ENCODE peak calls at places on chromosomes 4 and X, in seven cellular contexts. One of them, this sample, is unnamed.

GRCh38 chr4:52641853-52642563 is 17.1 kb downstream of the USP46 start:
- DNase-seq in left ventricle myocardium inferior: no peak
- DNase-seq in IMR-90: peak; percentile 79
- DNase-seq in PC-9: peak; percentile 63
- DNase-seq in colonic mucosa: no peak
- DNase-seq in psoas muscle: no peak
- DNase-seq in stomach: no peak
- DNase-seq in this sample: no peak

GRCh38 chr4:37561196-37561802 is 124.9 kb downstream of the RELL1 start:
- DNase-seq in left ventricle myocardium inferior: no peak
- DNase-seq in IMR-90: no peak
- DNase-seq in PC-9: peak; percentile 69
- DNase-seq in colonic mucosa: no peak
- DNase-seq in psoas muscle: no peak
- DNase-seq in stomach: no peak
- DNase-seq in this sample: no peak

GRCh38 chr4:94507708-94508107 is 56.0 kb downstream of the PDLIM5 start:
- DNase-seq in left ventricle myocardium inferior: peak; percentile 37
- DNase-seq in IMR-90: peak; percentile 93
- DNase-seq in PC-9: peak; percentile 50
- DNase-seq in colonic mucosa: peak; percentile 29
- DNase-seq in psoas muscle: peak; percentile 36
- DNase-seq in stomach: no peak
- DNase-seq in this sample: no peak

GRCh38 chr4:142585411-142585810 is 260.7 kb downstream of the INPP4B start:
- DNase-seq in left ventricle myocardium inferior: no peak
- DNase-seq in IMR-90: peak; percentile 6
- DNase-seq in PC-9: no peak
- DNase-seq in colonic mucosa: no peak
- DNase-seq in psoas muscle: no peak
- DNase-seq in stomach: no peak
- DNase-seq in this sample: no peak

GRCh38 chrX:22314692-22315091 is 42.0 kb downstream of the CBLL2 start:
- DNase-seq in left ventricle myocardium inferior: no peak
- DNase-seq in IMR-90: peak; percentile 15
- DNase-seq in PC-9: no peak
- DNase-seq in colonic mucosa: no peak
- DNase-seq in psoas muscle: no peak
- DNase-seq in stomach: no peak
- DNase-seq in this sample: no peak

GRCh38 chrX:17192111-17192510 is 182.9 kb upstream of the NHS start:
- DNase-seq in left ventricle myocardium inferior: no peak
- DNase-seq in IMR-90: no peak
- DNase-seq in PC-9: peak; percentile 34
- DNase-seq in colonic mucosa: no peak
- DNase-seq in psoas muscle: no peak
- DNase-seq in stomach: no peak
- DNase-seq in this sample: no peak

GRCh38 chr4:14415146-14415545 is 587.1 kb upstream of the CPEB2 start:
- DNase-seq in left ventricle myocardium inferior: no peak
- DNase-seq in IMR-90: peak; percentile 31
- DNase-seq in PC-9: no peak
- DNase-seq in colonic mucosa: no peak
- DNase-seq in psoas muscle: no peak
- DNase-seq in stomach: no peak
- DNase-seq in this sample: no peak

GRCh38 chr4:10371869-10372471 is 85.3 kb downstream of the ZNF518B start:
- DNase-seq in left ventricle myocardium inferior: no peak
- DNase-seq in IMR-90: peak; percentile 2
- DNase-seq in PC-9: no peak
- DNase-seq in colonic mucosa: no peak
- DNase-seq in psoas muscle: no peak
- DNase-seq in stomach: no peak
- DNase-seq in this sample: no peak

GRCh38 chrX:120560405-120560841 is 339 bp downstream of the CUL4B start:
- DNase-seq in left ventricle myocardium inferior: peak; percentile 13
- DNase-seq in IMR-90: peak; percentile 39
- DNase-seq in PC-9: peak; percentile 44
- DNase-seq in colonic mucosa: peak; percentile 47
- DNase-seq in psoas muscle: no peak
- DNase-seq in stomach: peak; percentile 36
- DNase-seq in this sample: peak; percentile 49

GRCh38 chr4:7425171-7425570 is 9.6 kb downstream of the PSAPL1 start:
- DNase-seq in left ventricle myocardium inferior: peak; percentile 3
- DNase-seq in IMR-90: no peak
- DNase-seq in PC-9: no peak
- DNase-seq in colonic mucosa: no peak
- DNase-seq in psoas muscle: no peak
- DNase-seq in stomach: peak; percentile 22
- DNase-seq in this sample: no peak

GRCh38 chrX:130120746-130121504 is 10.6 kb upstream of the ELF4 start:
- DNase-seq in left ventricle myocardium inferior: peak; percentile 69
- DNase-seq in IMR-90: peak; percentile 71
- DNase-seq in PC-9: peak; percentile 71
- DNase-seq in colonic mucosa: peak; percentile 65
- DNase-seq in psoas muscle: peak; percentile 71
- DNase-seq in stomach: peak; percentile 72
- DNase-seq in this sample: peak; percentile 83

GRCh38 chr4:107304699-107305286 is 268.7 kb upstream of the DKK2 start:
- DNase-seq in left ventricle myocardium inferior: no peak
- DNase-seq in IMR-90: no peak
- DNase-seq in PC-9: no peak
- DNase-seq in colonic mucosa: no peak
- DNase-seq in psoas muscle: no peak
- DNase-seq in stomach: no peak
- DNase-seq in this sample: no peak

GRCh38 chrX:2692221-2693122 is 1.4 kb downstream of the CD99 start:
- DNase-seq in left ventricle myocardium inferior: peak; percentile 63
- DNase-seq in IMR-90: peak; percentile 58
- DNase-seq in PC-9: no peak
- DNase-seq in colonic mucosa: peak; percentile 58
- DNase-seq in psoas muscle: peak; percentile 38
- DNase-seq in stomach: peak; percentile 44
- DNase-seq in this sample: peak; percentile 66

GRCh38 chr4:149344436-149344835 is 471.2 kb downstream of the IQCM start:
- DNase-seq in left ventricle myocardium inferior: no peak
- DNase-seq in IMR-90: peak; percentile 34
- DNase-seq in PC-9: no peak
- DNase-seq in colonic mucosa: no peak
- DNase-seq in psoas muscle: no peak
- DNase-seq in stomach: no peak
- DNase-seq in this sample: no peak

GRCh38 chr4:188611143-188611542 is 471.9 kb downstream of the TRIML1 start:
- DNase-seq in left ventricle myocardium inferior: no peak
- DNase-seq in IMR-90: no peak
- DNase-seq in PC-9: no peak
- DNase-seq in colonic mucosa: no peak
- DNase-seq in psoas muscle: no peak
- DNase-seq in stomach: no peak
- DNase-seq in this sample: no peak

GRCh38 chr4:151553874-151554273 is 144.9 kb downstream of the FHIP1A start:
- DNase-seq in left ventricle myocardium inferior: no peak
- DNase-seq in IMR-90: no peak
- DNase-seq in PC-9: no peak
- DNase-seq in colonic mucosa: peak; percentile 88
- DNase-seq in psoas muscle: no peak
- DNase-seq in stomach: peak; percentile 37
- DNase-seq in this sample: peak; percentile 62

GRCh38 chrX:26254436-26254835 is 38.5 kb downstream of the MAGEB5 start:
- DNase-seq in left ventricle myocardium inferior: no peak
- DNase-seq in IMR-90: no peak
- DNase-seq in PC-9: no peak
- DNase-seq in colonic mucosa: no peak
- DNase-seq in psoas muscle: no peak
- DNase-seq in stomach: no peak
- DNase-seq in this sample: no peak

GRCh38 chrX:48508400-48509244 is at the start of gene PORCN:
- DNase-seq in left ventricle myocardium inferior: peak; percentile 86
- DNase-seq in IMR-90: peak; percentile 35
- DNase-seq in PC-9: peak; percentile 48
- DNase-seq in colonic mucosa: peak; percentile 84
- DNase-seq in psoas muscle: peak; percentile 84
- DNase-seq in stomach: peak; percentile 84
- DNase-seq in this sample: peak; percentile 89

GRCh38 chrX:87571965-87572364 is 54.4 kb downstream of the KLHL4 start:
- DNase-seq in left ventricle myocardium inferior: no peak
- DNase-seq in IMR-90: no peak
- DNase-seq in PC-9: no peak
- DNase-seq in colonic mucosa: no peak
- DNase-seq in psoas muscle: no peak
- DNase-seq in stomach: no peak
- DNase-seq in this sample: no peak

GRCh38 chrX:24561121-24561520 is 86.0 kb downstream of the PCYT1B start:
- DNase-seq in left ventricle myocardium inferior: no peak
- DNase-seq in IMR-90: peak; percentile 11
- DNase-seq in PC-9: no peak
- DNase-seq in colonic mucosa: no peak
- DNase-seq in psoas muscle: no peak
- DNase-seq in stomach: no peak
- DNase-seq in this sample: no peak

GRCh38 chr4:21593268-21594002 is 355.1 kb downstream of the KCNIP4 start:
- DNase-seq in left ventricle myocardium inferior: no peak
- DNase-seq in IMR-90: no peak
- DNase-seq in PC-9: no peak
- DNase-seq in colonic mucosa: no peak
- DNase-seq in psoas muscle: no peak
- DNase-seq in stomach: no peak
- DNase-seq in this sample: no peak

GRCh38 chr4:71026086-71026485 is 32.6 kb downstream of the DCK start:
- DNase-seq in left ventricle myocardium inferior: no peak
- DNase-seq in IMR-90: peak; percentile 90
- DNase-seq in PC-9: no peak
- DNase-seq in colonic mucosa: no peak
- DNase-seq in psoas muscle: no peak
- DNase-seq in stomach: no peak
- DNase-seq in this sample: peak; percentile 29

GRCh38 chr4:124980276-124980752 is 267.8 kb upstream of the ANKRD50 start:
- DNase-seq in left ventricle myocardium inferior: no peak
- DNase-seq in IMR-90: peak; percentile 74
- DNase-seq in PC-9: no peak
- DNase-seq in colonic mucosa: no peak
- DNase-seq in psoas muscle: no peak
- DNase-seq in stomach: no peak
- DNase-seq in this sample: no peak

GRCh38 chr4:76504613-76505465 is 69.8 kb downstream of the SHROOM3 start:
- DNase-seq in left ventricle myocardium inferior: no peak
- DNase-seq in IMR-90: peak; percentile 63
- DNase-seq in PC-9: no peak
- DNase-seq in colonic mucosa: no peak
- DNase-seq in psoas muscle: no peak
- DNase-seq in stomach: no peak
- DNase-seq in this sample: no peak
- TF ChIP-seq CTCF in left ventricle myocardium inferior: peak; percentile 76
- TF ChIP-seq CTCF in IMR-90: peak; percentile 69
- TF ChIP-seq CTCF in PC-9: peak; percentile 77
- TF ChIP-seq CTCF in colonic mucosa: peak; percentile 57
- TF ChIP-seq CTCF in psoas muscle: peak; percentile 75
- TF ChIP-seq CTCF in stomach: no peak
- TF ChIP-seq CTCF in this sample: peak; percentile 12

GRCh38 chr4:38873290-38873949 is 5.8 kb downstream of the FAM114A1 start:
- DNase-seq in left ventricle myocardium inferior: no peak
- DNase-seq in IMR-90: no peak
- DNase-seq in PC-9: no peak
- DNase-seq in colonic mucosa: no peak
- DNase-seq in psoas muscle: no peak
- DNase-seq in stomach: no peak
- DNase-seq in this sample: no peak
- H3K36me3 ChIP-seq in left ventricle myocardium inferior: peaks cover 20% of the 10 kb centered on the region
- H3K36me3 ChIP-seq in IMR-90: peaks cover 31% of the 10 kb centered on the region
- H3K36me3 ChIP-seq in PC-9: peaks cover 11% of the 10 kb centered on the region
- H3K36me3 ChIP-seq in colonic mucosa: no peaks in the 10 kb centered on the region
- H3K36me3 ChIP-seq in psoas muscle: peaks cover 21% of the 10 kb centered on the region
- H3K36me3 ChIP-seq in stomach: peaks cover 10% of the 10 kb centered on the region
- H3K36me3 ChIP-seq in this sample: no peaks in the 10 kb centered on the region

DNA sequence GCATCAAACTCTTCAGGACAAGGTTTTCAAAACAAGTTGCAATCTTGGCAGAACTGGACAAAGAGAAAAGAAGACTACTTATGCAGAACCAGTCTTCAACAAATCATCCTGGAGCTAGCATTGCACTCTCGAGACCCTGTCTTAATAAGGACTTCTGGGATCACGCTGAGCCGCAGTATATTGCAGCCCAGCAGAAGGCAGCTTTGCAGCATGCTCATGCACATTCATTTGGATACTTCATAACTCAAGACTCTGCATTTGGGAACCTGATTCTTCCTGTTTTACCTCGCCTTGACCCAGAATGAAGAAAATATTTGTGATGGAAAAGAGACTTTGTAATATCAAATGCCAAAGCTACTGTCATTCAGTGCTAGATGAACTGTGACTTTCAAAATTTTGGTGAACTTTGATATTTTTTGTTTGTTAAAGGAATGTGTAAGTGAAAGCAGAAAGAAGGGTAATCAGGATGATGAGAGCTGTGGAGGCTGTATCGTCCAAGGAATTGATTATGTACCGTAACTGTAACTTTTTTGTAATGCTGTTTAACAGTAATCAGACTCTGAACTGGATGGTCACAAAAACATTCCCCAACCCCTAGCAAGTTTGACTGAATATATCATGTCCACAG is 27.2 kb downstream of the HSPA4L start:
- DNase-seq in left ventricle myocardium inferior: no peak
- DNase-seq in IMR-90: peak; percentile 29
- DNase-seq in PC-9: no peak
- DNase-seq in colonic mucosa: no peak
- DNase-seq in psoas muscle: no peak
- DNase-seq in stomach: no peak
- DNase-seq in this sample: no peak
- TF ChIP-seq CTCF in left ventricle myocardium inferior: no peak
- TF ChIP-seq CTCF in IMR-90: peak; percentile 25
- TF ChIP-seq CTCF in PC-9: no peak
- TF ChIP-seq CTCF in colonic mucosa: no peak
- TF ChIP-seq CTCF in psoas muscle: no peak
- TF ChIP-seq CTCF in stomach: no peak
- TF ChIP-seq CTCF in this sample: no peak

GRCh38 chrX:47202877-47203276 is 9.2 kb downstream of the UBA1 start:
- DNase-seq in left ventricle myocardium inferior: no peak
- DNase-seq in IMR-90: no peak
- DNase-seq in PC-9: no peak
- DNase-seq in colonic mucosa: no peak
- DNase-seq in psoas muscle: no peak
- DNase-seq in stomach: no peak
- DNase-seq in this sample: no peak

GRCh38 chrX:47199286-47199685 is 5.7 kb downstream of the UBA1 start:
- DNase-seq in left ventricle myocardium inferior: no peak
- DNase-seq in IMR-90: no peak
- DNase-seq in PC-9: no peak
- DNase-seq in colonic mucosa: no peak
- DNase-seq in psoas muscle: no peak
- DNase-seq in stomach: no peak
- DNase-seq in this sample: no peak

GRCh38 chrX:47200385-47201150 is 6.9 kb downstream of the UBA1 start:
- DNase-seq in left ventricle myocardium inferior: peak; percentile 22
- DNase-seq in IMR-90: peak; percentile 65
- DNase-seq in PC-9: no peak
- DNase-seq in colonic mucosa: peak; percentile 65
- DNase-seq in psoas muscle: peak; percentile 63
- DNase-seq in stomach: no peak
- DNase-seq in this sample: no peak

GRCh38 chrX:47202316-47202715 is 8.7 kb downstream of the UBA1 start:
- DNase-seq in left ventricle myocardium inferior: no peak
- DNase-seq in IMR-90: no peak
- DNase-seq in PC-9: no peak
- DNase-seq in colonic mucosa: no peak
- DNase-seq in psoas muscle: no peak
- DNase-seq in stomach: no peak
- DNase-seq in this sample: no peak

GRCh38 chrX:47201545-47201944 is 7.9 kb downstream of the UBA1 start:
- DNase-seq in left ventricle myocardium inferior: no peak
- DNase-seq in IMR-90: no peak
- DNase-seq in PC-9: no peak
- DNase-seq in colonic mucosa: no peak
- DNase-seq in psoas muscle: no peak
- DNase-seq in stomach: no peak
- DNase-seq in this sample: no peak
- H3K36me3 ChIP-seq in left ventricle myocardium inferior: peaks cover 73% of the 10 kb centered on the region
- H3K36me3 ChIP-seq in IMR-90: peaks cover 85% of the 10 kb centered on the region
- H3K36me3 ChIP-seq in PC-9: no peaks in the 10 kb centered on the region
- H3K36me3 ChIP-seq in colonic mucosa: peaks cover 48% of the 10 kb centered on the region
- H3K36me3 ChIP-seq in psoas muscle: peaks cover 95% of the 10 kb centered on the region
- H3K36me3 ChIP-seq in stomach: peaks cover 87% of the 10 kb centered on the region
- H3K36me3 ChIP-seq in this sample: no peaks in the 10 kb centered on the region